ENCODE peak calls at places on chromosomes 11 and 22, in ten cellular contexts. P, Q, N, J, X, D, B, Z, E and F are unnamed samples.
A peak's percentile ranks its signal among the peaks of the same experiment; 100 is the strongest.

GRCh38 chr11:116215471-116216113 is 557.2 kb downstream of the BUD13 start:
- DNase-seq in P (no peak), Q (no peak), N (peak; percentile 25), J (no peak), X (peak; percentile 17), D (no peak), B (no peak), Z (no peak), E (no peak), F (no peak)

GRCh38 chr11:27187075-27187847 is 146.6 kb downstream of the BBOX1 start:
- DNase-seq in P (no peak), Q (no peak), N (no peak), J (no peak), X (no peak), D (no peak), B (no peak), Z (no peak), E (no peak), F (no peak)

GRCh38 chr11:63573881-63574855 is 11.0 kb upstream of the PLAAT2 start:
- DNase-seq in P (no peak), Q (peak; percentile 22), N (peak; percentile 89), J (peak; percentile 41), X (peak; percentile 80), D (peak; percentile 26), B (no peak), Z (peak; percentile 22), E (peak; percentile 85), F (peak; percentile 55)

GRCh38 chr22:38345782-38346181 is 28.5 kb upstream of the CSNK1E start:
- DNase-seq in P (no peak), Q (peak; percentile 21), N (peak; percentile 13), J (no peak), X (no peak), D (no peak), B (peak; percentile 1), Z (no peak), E (no peak), F (no peak)

GRCh38 chr11:94504689-94505293 is 7.5 kb upstream of the C11orf97 start:
- DNase-seq in P (peak; percentile 51), Q (no peak), N (no peak), J (peak; percentile 61), X (peak; percentile 60), D (no peak), B (peak; percentile 45), Z (no peak), E (peak; percentile 68), F (peak; percentile 59)

GRCh38 chr22:19004471-19004870 is 68.4 kb upstream of the PRODH start:
- DNase-seq in P (no peak), Q (no peak), N (peak; percentile 6), J (no peak), X (no peak), D (no peak), B (no peak), Z (no peak), E (no peak), F (no peak)

GRCh38 chr11:10348650-10349280 is 43.9 kb downstream of the ADM start:
- DNase-seq in P (no peak), Q (no peak), N (no peak), J (peak; percentile 47), X (no peak), D (no peak), B (no peak), Z (no peak), E (peak; percentile 84), F (peak; percentile 93)

GRCh38 chr11:73047773-73048371 is 94.2 kb downstream of the FCHSD2 start:
- DNase-seq in P (no peak), Q (no peak), N (no peak), J (no peak), X (peak; percentile 87), D (no peak), B (peak; percentile 19), Z (no peak), E (no peak), F (no peak)

GRCh38 chr11:84899740-84900139 is 727.4 kb downstream of the DLG2 start:
- DNase-seq in P (peak; percentile 24), Q (no peak), N (no peak), J (no peak), X (peak; percentile 5), D (no peak), B (no peak), Z (no peak), E (peak; percentile 5), F (no peak)

GRCh38 chr11:5369793-5370192 is 13.8 kb upstream of the OR51M1 start:
- DNase-seq in P (no peak), Q (no peak), N (no peak), J (peak; percentile 16), X (peak; percentile 12), D (no peak), B (no peak), Z (no peak), E (peak; percentile 90), F (peak; percentile 64)

GRCh38 chr22:26502688-26503561 is 9.3 kb downstream of the TFIP11 start:
- DNase-seq in P (no peak), Q (no peak), N (peak; percentile 78), J (peak; percentile 18), X (peak; percentile 79), D (peak; percentile 29), B (peak; percentile 71), Z (peak; percentile 29), E (peak; percentile 51), F (peak; percentile 37)

GRCh38 chr11:130428692-130429681 is 578 bp upstream of the ADAMTS8 start:
- DNase-seq in P (no peak), Q (no peak), N (no peak), J (no peak), X (no peak), D (no peak), B (no peak), Z (no peak), E (no peak), F (no peak)

GRCh38 chr11:57547854-57548377 is 10.5 kb downstream of the SMTNL1 start:
- DNase-seq in P (no peak), Q (no peak), N (peak; percentile 60), J (no peak), X (peak; percentile 37), D (no peak), B (peak; percentile 58), Z (no peak), E (no peak), F (no peak)

GRCh38 chr22:44139773-44140172 is 41.0 kb upstream of the PARVG start:
- DNase-seq in P (no peak), Q (no peak), N (no peak), J (no peak), X (no peak), D (no peak), B (no peak), Z (no peak), E (no peak), F (no peak)

GRCh38 chr11:78525720-78526119 is 48.9 kb downstream of the NARS2 start:
- DNase-seq in P (no peak), Q (no peak), N (no peak), J (peak; percentile 17), X (no peak), D (no peak), B (no peak), Z (no peak), E (no peak), F (no peak)
- TF ChIP-seq CTCF in P (no peak), Q (no peak), N (no peak), J (no peak), X (no peak), D (no peak), B (no peak), Z (no peak), E (no peak), F (no peak)

DNA sequence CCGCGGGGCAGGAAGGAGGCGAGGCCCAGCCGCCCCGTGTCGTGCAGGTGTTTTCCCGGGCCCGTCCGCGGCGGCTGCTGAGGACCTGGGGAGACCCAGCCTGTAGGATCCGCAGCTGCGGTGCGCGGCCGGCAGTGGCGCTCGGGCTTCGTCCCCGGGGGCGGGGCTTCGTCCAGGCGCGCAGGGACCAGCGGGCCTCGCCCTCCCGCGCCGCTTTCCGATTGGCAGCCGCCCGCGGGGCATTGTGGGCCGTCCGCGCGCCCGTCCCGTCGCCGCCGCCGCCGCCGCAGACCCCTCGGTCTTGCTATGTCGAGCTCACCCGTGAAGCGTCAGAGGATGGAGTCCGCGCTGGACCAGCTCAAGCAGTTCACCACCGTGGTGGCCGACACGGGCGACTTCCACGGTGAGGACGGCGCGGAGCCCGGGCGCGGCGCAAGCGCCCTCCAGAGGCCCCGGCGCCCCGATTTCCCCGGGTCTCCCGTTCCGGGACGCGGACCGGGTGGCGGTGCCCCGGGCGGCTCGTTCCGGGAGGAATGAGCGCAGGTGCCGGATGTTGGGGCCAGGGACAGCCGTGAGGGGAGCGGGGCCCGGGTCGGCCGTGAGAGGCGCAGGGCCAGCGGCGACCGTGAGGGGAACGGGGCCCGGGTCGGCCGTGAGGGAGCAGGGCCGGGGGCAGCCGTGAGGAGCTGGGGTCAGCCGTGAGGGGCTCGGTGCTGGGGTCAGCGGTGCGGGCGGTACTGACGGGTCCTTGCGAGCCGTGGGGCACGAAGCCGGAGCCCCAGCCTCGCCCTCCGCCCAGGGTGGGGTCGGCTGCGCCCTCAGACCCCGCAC is at the start of gene TALDO1:
- DNase-seq in P (peak; percentile 57), Q (peak; percentile 97), N (peak; percentile 96), J (peak; percentile 88), X (peak; percentile 93), D (peak; percentile 93), B (peak; percentile 97), Z (peak; percentile 94), E (peak; percentile 76), F (peak; percentile 76)
- TF ChIP-seq CTCF in P (peak; percentile 1), Q (peak; percentile 12), N (peak; percentile 34), J (peak; percentile 15), X (no peak), D (peak; percentile 46), B (no peak), Z (peak; percentile 3), E (peak; percentile 32), F (no peak)

GRCh38 chr11:21814169-21814568 is 378.7 kb upstream of the ANO5 start:
- DNase-seq in P (no peak), Q (no peak), N (no peak), J (peak; percentile 18), X (no peak), D (no peak), B (no peak), Z (no peak), E (no peak), F (no peak)

GRCh38 chr11:21806982-21807749 is 385.7 kb upstream of the ANO5 start:
- DNase-seq in P (no peak), Q (no peak), N (no peak), J (no peak), X (no peak), D (no peak), B (no peak), Z (no peak), E (no peak), F (no peak)

GRCh38 chr11:21806508-21806907 is 386.4 kb upstream of the ANO5 start:
- DNase-seq in P (no peak), Q (no peak), N (no peak), J (no peak), X (no peak), D (no peak), B (no peak), Z (no peak), E (no peak), F (no peak)

GRCh38 chr11:21810650-21811049 is 382.2 kb upstream of the ANO5 start:
- DNase-seq in P (no peak), Q (no peak), N (no peak), J (peak; percentile 50), X (no peak), D (no peak), B (no peak), Z (no peak), E (no peak), F (no peak)

GRCh38 chr11:21811572-21811971 is 381.3 kb upstream of the ANO5 start:
- DNase-seq in P (no peak), Q (no peak), N (no peak), J (no peak), X (no peak), D (no peak), B (no peak), Z (no peak), E (no peak), F (no peak)
- TF ChIP-seq CTCF in P (no peak), Q (no peak), N (no peak), J (no peak), X (no peak), D (peak; percentile 28), B (no peak), Z (no peak), E (no peak), F (no peak)

GRCh38 chr11:114725623-114726022 is 47.3 kb downstream of the NXPE2 start:
- DNase-seq in P (no peak), Q (no peak), N (no peak), J (no peak), X (no peak), D (no peak), B (no peak), Z (no peak), E (no peak), F (no peak)
- TF ChIP-seq CTCF in P (no peak), Q (no peak), N (no peak), J (no peak), X (no peak), D (no peak), B (no peak), Z (no peak), E (no peak), F (no peak)